ENCODE peak calls at places on chromosomes 5 and 9, in six cellular contexts. A, M, S, U, I and V are unnamed samples.

GRCh38 chr9:95409650-95410426 is 92.3 kb upstream of the FANCC start:
- DNase-seq in A (no peak), M (no peak), S (no peak), U (no peak), I (peak; percentile 89), V (no peak)

GRCh38 chr9:17839744-17840143 is 260.9 kb downstream of the SH3GL2 start:
- DNase-seq in A (no peak), M (no peak), S (no peak), U (no peak), I (no peak), V (no peak)

GRCh38 chr5:41527201-41527779 is 16.9 kb upstream of the PLCXD3 start:
- DNase-seq in A (no peak), M (peak; percentile 16), S (no peak), U (no peak), I (peak; percentile 35), V (no peak)

GRCh38 chr5:93510626-93511420 is 70.2 kb downstream of the NR2F1-AS1 start:
- DNase-seq in A (no peak), M (no peak), S (no peak), U (no peak), I (no peak), V (no peak)

GRCh38 chr9:35774907-35775635 is 16.3 kb upstream of the NPR2 start:
- DNase-seq in A (no peak), M (no peak), S (no peak), U (no peak), I (no peak), V (no peak)

GRCh38 chr5:78612227-78613150 is 36.1 kb downstream of the LHFPL2 start:
- DNase-seq in A (no peak), M (no peak), S (no peak), U (no peak), I (no peak), V (no peak)

GRCh38 chr9:89408628-89409101 is 89.2 kb downstream of the SEMA4D start:
- DNase-seq in A (peak; percentile 78), M (no peak), S (no peak), U (no peak), I (no peak), V (no peak)

GRCh38 chr9:38008168-38009034 is 60.6 kb downstream of the SHB start:
- DNase-seq in A (no peak), M (no peak), S (peak; percentile 79), U (no peak), I (peak; percentile 82), V (no peak)

GRCh38 chr5:74063821-74064598 is 438.0 kb downstream of the ARHGEF28 start:
- DNase-seq in A (no peak), M (no peak), S (no peak), U (peak; percentile 25), I (no peak), V (no peak)

GRCh38 chr9:85971731-85972130 is 30.8 kb downstream of the NAA35 start:
- DNase-seq in A (no peak), M (no peak), S (no peak), U (no peak), I (no peak), V (no peak)

GRCh38 chr9:120187758-120188157 is 392.2 kb downstream of the CDK5RAP2 start:
- DNase-seq in A (no peak), M (no peak), S (no peak), U (no peak), I (no peak), V (no peak)

GRCh38 chr9:120735415-120736126 is 21.3 kb upstream of the MEGF9 start:
- DNase-seq in A (no peak), M (no peak), S (no peak), U (no peak), I (no peak), V (no peak)

GRCh38 chr9:115416299-115416698 is 298.3 kb upstream of the TNC start:
- DNase-seq in A (no peak), M (no peak), S (no peak), U (no peak), I (no peak), V (no peak)
- H3K27me3 ChIP-seq in A (no peaks in the 10 kb centered on the region), M (no peaks in the 10 kb centered on the region), S (no peaks in the 10 kb centered on the region), U (no peaks in the 10 kb centered on the region), I (no peaks in the 10 kb centered on the region), V (no peaks in the 10 kb centered on the region)

DNA sequence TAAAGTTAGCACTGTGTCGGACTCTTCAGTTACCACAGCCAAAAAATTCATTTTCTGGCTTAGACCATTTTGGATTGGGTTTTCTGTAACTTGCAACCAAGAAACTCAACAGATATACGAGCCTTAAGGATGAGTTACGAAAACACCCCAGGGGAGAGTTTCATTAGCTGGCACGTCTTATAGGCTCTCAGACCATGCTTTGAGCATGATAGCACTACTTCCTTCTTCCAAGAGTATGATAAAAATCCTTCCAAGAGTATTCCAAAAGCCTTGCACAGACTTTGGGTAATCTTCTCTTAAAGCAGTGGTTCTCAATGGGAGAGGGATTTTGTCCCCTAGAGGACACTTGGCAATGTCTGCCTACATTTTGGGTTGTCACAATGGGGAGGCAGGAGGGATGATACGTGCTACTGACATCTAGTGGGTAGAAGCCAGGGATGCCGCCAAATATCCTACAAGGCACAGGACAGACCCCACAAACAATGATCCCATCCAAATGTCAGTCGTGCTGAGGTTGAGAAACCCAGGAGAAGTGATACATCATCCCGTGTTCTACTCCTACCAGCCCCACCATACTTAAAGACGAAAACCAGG is 64.8 kb downstream of the SMIM23 start:
- DNase-seq in A (no peak), M (no peak), S (peak; percentile 84), U (no peak), I (peak; percentile 68), V (no peak)
- TF ChIP-seq CTCF in A (no peak), M (no peak), S (peak; percentile 89), U (no peak), I (peak; percentile 58), V (no peak)

GRCh38 chr5:75672616-75673015 is 44.6 kb downstream of the POC5 start:
- DNase-seq in A (no peak), M (no peak), S (no peak), U (no peak), I (no peak), V (no peak)
- H3K27me3 ChIP-seq in A (no peaks in the 10 kb centered on the region), M (no peaks in the 10 kb centered on the region), S (no peaks in the 10 kb centered on the region), U (no peaks in the 10 kb centered on the region), I (no peaks in the 10 kb centered on the region), V (no peaks in the 10 kb centered on the region)

GRCh38 chr9:83920469-83920941 is 727 bp downstream of the KIF27 start:
- DNase-seq in A (no peak), M (peak; percentile 71), S (no peak), U (peak; percentile 80), I (no peak), V (no peak)
- TF ChIP-seq CTCF in A (no peak), M (no peak), S (no peak), U (no peak), I (peak; percentile 52), V (no peak)

GRCh38 chr5:123156577-123157296 is 67.7 kb downstream of the PRDM6 start:
- DNase-seq in A (no peak), M (no peak), S (no peak), U (no peak), I (no peak), V (peak; percentile 22)

GRCh38 chr5:123163225-123163876 is 74.3 kb downstream of the PRDM6 start:
- DNase-seq in A (no peak), M (no peak), S (no peak), U (no peak), I (no peak), V (no peak)

GRCh38 chr5:123154857-123155467 is 65.9 kb downstream of the PRDM6 start:
- DNase-seq in A (no peak), M (no peak), S (no peak), U (no peak), I (no peak), V (no peak)

GRCh38 chr5:123155511-123155923 is 66.5 kb downstream of the PRDM6 start:
- DNase-seq in A (no peak), M (no peak), S (no peak), U (no peak), I (no peak), V (no peak)

GRCh38 chr5:123157797-123158528 is 68.9 kb downstream of the PRDM6 start:
- DNase-seq in A (no peak), M (no peak), S (no peak), U (no peak), I (no peak), V (no peak)
- H3K27me3 ChIP-seq in A (no peaks in the 10 kb centered on the region), M (no peaks in the 10 kb centered on the region), S (no peaks in the 10 kb centered on the region), U (no peaks in the 10 kb centered on the region), I (peaks cover 6% of the 10 kb centered on the region), V (no peaks in the 10 kb centered on the region)

DNA sequence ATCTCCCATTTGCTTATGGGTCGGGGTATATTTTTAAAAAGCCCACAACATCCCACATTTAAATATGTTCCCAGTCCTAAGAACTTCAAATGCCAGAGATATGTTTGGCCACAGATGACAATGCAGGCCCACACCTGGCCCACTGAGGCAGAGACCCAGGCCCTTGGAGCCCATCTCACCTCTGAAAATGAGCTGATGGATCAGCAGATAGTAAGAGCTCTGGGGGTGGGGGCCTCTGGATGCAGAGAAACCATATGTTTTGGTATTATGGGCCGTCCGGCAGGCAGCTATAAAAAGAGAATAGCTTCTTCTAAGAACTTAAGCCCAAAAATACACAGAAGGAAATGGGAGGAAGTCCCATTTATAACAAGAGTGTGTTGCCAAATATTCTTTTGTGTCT is 256.0 kb downstream of the GRIA1 start:
- DNase-seq in A (no peak), M (no peak), S (no peak), U (no peak), I (no peak), V (no peak)
- TF ChIP-seq CTCF in A (no peak), M (no peak), S (no peak), U (no peak), I (no peak), V (no peak)